ENCODE peak calls at places on chromosomes 1 and 21, in five cellular contexts. E is psoas muscle, S is fibroblast of the aortic adventitia, N is IMR-90, H is GM23248. O is an unnamed sample.

GRCh38 chr1:152761609-152762213 is 3.9 kb downstream of the KPRP start:
- DNase-seq in H (peak; percentile 63), E (no peak), N (no peak), S (no peak), O (no peak)

GRCh38 chr1:23122023-23122738 is 46.5 kb downstream of the LUZP1 start:
- DNase-seq in E (no peak), H (peak; percentile 53), S (peak; percentile 87), N (peak; percentile 77), O (peak; percentile 44)

GRCh38 chr1:210174133-210174532 is 58.5 kb upstream of the SERTAD4 start:
- DNase-seq in E (no peak), N (no peak), H (no peak), S (no peak), O (no peak)

GRCh38 chr1:169595764-169596711 is 9.8 kb upstream of the F5 start:
- DNase-seq in S (peak; percentile 27), H (peak; percentile 46), E (no peak), N (peak; percentile 35), O (no peak)

GRCh38 chr21:41899431-41900202 is 20.5 kb upstream of the PRDM15 start:
- DNase-seq in S (no peak), H (no peak), N (no peak), E (no peak), O (no peak)

GRCh38 chr1:64476251-64476952 is 6.5 kb downstream of the CACHD1 start:
- DNase-seq in N (peak; percentile 87), S (peak; percentile 91), H (peak; percentile 86), E (no peak), O (no peak)

GRCh38 chr1:240719953-240720700 is 108.2 kb upstream of the GREM2 start:
- DNase-seq in H (peak; percentile 90), S (no peak), N (peak; percentile 24), E (no peak), O (no peak)

GRCh38 chr1:22584001-22584557 is 20.8 kb downstream of the EPHA8 start:
- DNase-seq in E (peak; percentile 50), H (peak; percentile 20), N (no peak), S (peak; percentile 28), O (no peak)

DNA sequence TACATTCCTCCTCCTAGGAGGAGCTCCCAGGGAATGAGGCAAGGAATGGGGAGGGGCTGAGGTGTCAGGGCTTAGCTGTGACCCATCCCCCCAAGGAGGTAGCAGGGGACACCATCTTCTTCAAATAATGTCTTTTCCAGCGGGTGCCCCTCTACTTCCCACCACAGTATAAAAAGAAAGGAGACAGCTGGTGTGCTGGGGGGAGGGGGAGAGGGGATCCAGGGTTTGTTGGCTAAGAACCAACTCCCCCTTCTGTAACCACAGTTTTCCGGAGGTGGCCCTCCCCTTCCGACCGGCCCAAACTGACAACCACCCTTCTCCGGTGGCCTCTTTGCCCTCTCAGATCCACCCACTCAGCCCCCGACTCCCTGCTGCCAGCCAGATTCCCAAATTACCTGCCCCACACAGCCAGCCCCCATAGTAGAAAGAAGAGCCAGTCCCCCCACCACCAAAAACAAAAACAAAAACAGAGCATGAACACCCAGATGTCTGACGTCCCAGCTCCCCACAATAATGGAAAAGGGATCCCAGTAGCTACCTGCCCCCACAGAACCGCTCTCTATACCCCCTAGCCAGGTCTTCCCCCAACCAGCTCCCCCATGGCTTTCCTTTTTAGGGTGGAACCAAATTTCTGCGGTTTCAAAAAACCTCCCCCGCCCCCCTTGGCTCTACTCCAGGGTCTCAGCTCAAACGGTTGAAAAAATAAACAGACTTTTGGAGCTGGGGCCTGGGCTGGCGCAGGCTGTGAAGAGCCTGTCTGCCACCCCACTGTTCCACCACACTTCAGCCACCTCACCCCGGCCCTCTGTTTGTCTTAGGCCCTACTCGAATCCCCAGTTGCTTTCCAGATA is 2.1 kb downstream of the ARHGEF2 start:
- DNase-seq in N (peak; percentile 75), H (peak; percentile 79), E (peak; percentile 82), S (peak; percentile 87), O (peak; percentile 80)
- H3K4me3 ChIP-seq in N (peak overlapping the region; percentile 94), H (peak overlapping the region; percentile 94), E (peak overlapping the region; percentile 88), S (peak overlapping the region; percentile 97), O (peak overlapping the region; percentile 86)

GRCh38 chr1:205214756-205215155 is 3.3 kb upstream of the DSTYK start:
- DNase-seq in H (no peak), N (no peak), E (no peak), S (no peak), O (no peak)

GRCh38 chr1:205210876-205211838 is at the start of gene DSTYK:
- DNase-seq in N (peak; percentile 97), E (peak; percentile 96), H (peak; percentile 99), S (peak; percentile 98), O (peak; percentile 100)

GRCh38 chr1:205208805-205209204 is 2.7 kb downstream of the DSTYK start:
- DNase-seq in E (no peak), N (no peak), S (no peak), H (no peak), O (no peak)

GRCh38 chr1:205216588-205216987 is 5.1 kb upstream of the DSTYK start:
- DNase-seq in N (no peak), S (no peak), E (no peak), H (no peak), O (no peak)

GRCh38 chr1:205211839-205212241 is 338 bp upstream of the DSTYK start:
- DNase-seq in N (no peak), H (no peak), S (no peak), E (no peak), O (no peak)
- H3K4me3 ChIP-seq in N (peak overlapping the region; percentile 68), H (peak overlapping the region; percentile 93), S (peak overlapping the region; percentile 87), E (peak overlapping the region; percentile 88), O (peak overlapping the region; percentile 75)

DNA sequence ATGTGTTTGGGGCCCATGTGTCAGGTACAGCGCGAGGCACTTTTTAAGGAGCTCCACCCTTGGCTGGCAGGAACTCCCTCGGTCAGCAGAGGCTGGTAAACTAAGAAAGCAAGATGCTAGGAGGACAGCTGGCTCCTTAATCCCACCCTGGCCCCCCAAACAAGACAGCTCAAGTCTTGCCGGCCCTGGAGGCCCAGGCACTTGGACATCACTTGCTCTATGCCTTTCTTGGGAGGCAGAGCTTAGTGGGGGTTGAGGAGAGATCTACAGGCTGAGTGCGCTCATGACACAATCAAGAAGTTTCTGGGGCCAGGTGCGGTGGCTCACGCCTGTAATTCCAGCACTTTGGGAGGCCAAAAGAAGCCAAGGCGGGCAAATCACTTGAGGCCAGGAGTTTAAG is 78.1 kb downstream of the CD34 start:
- DNase-seq in E (no peak), N (no peak), S (no peak), H (no peak), O (no peak)
- H3K4me3 ChIP-seq in E (no peak overlapping the region), N (no peak overlapping the region), S (no peak overlapping the region), H (no peak overlapping the region), O (no peak overlapping the region)

DNA sequence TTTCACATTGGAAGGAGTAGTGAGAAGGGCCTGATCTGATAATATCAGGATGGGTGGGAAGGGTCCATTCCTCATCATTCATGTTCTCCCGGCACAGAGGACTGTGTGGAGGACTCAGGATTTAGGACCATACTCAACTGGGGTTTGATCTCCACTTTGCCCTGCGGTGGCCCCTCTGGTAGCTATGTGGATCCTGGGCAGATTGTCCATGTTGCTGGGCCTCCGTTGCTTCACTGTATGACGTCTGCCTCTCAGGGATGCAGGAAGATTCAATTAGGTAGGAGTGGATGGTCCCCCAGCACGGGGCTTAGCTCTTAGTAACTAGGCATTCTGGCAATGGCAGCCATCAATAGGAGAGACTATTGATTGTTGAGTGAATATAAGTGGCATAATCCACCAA is 2.3 kb downstream of the ETS2 start:
- DNase-seq in E (no peak), N (peak; percentile 51), S (no peak), H (no peak), O (no peak)
- H3K4me3 ChIP-seq in E (peak overlapping the region; percentile 76), N (peak overlapping the region; percentile 95), S (peak overlapping the region; percentile 88), H (peak overlapping the region; percentile 82), O (no peak overlapping the region)